ENCODE peak calls at places on chromosomes 2 and 18, in six cellular contexts. N is transverse colon, Y is upper lobe of left lung, X is GM12878, Z is Panc1, A is breast epithelium. P is an unnamed sample.

GRCh38 chr2:30462131-30462857 is 15.2 kb downstream of the LCLAT1 start:
- DNase-seq in N (no peak), Y (no peak), X (no peak), Z (no peak), A (no peak), P (no peak)

GRCh38 chr2:59594671-59595222 is 958.7 kb downstream of the BCL11A start:
- DNase-seq in N (no peak), Y (no peak), X (no peak), Z (no peak), A (no peak), P (no peak)

GRCh38 chr2:204664708-204665121 is 119.4 kb downstream of the PARD3B start:
- DNase-seq in N (no peak), Y (no peak), X (no peak), Z (no peak), A (no peak), P (no peak)

GRCh38 chr2:105418527-105418926 is 19.7 kb upstream of the FHL2 start:
- DNase-seq in N (no peak), Y (no peak), X (no peak), Z (no peak), A (no peak), P (no peak)

GRCh38 chr2:202112041-202112440 is 39.0 kb downstream of the KIAA2012 start:
- DNase-seq in N (no peak), Y (no peak), X (no peak), Z (no peak), A (no peak), P (no peak)

GRCh38 chr2:231308631-231309414 is 86.7 kb upstream of the B3GNT7 start:
- DNase-seq in N (no peak), Y (peak; percentile 29), X (no peak), Z (no peak), A (no peak), P (peak; percentile 11)

GRCh38 chr2:174334781-174335604 is at the start of gene SP9:
- DNase-seq in N (peak; percentile 34), Y (peak; percentile 82), X (no peak), Z (no peak), A (no peak), P (no peak)

GRCh38 chr2:164620873-164621760 is at the start of gene GRB14:
- DNase-seq in N (peak; percentile 25), Y (peak; percentile 90), X (no peak), Z (no peak), A (no peak), P (peak; percentile 59)

GRCh38 chr2:232310690-232311089 is 67.9 kb upstream of the ALPP start:
- DNase-seq in N (no peak), Y (no peak), X (no peak), Z (no peak), A (no peak), P (no peak)

GRCh38 chr2:208820289-208820688 is 413.7 kb downstream of the PTH2R start:
- DNase-seq in N (no peak), Y (no peak), X (no peak), Z (no peak), A (no peak), P (no peak)

GRCh38 chr18:13003466-13003896 is 12.3 kb downstream of the CEP192 start:
- DNase-seq in N (no peak), Y (no peak), X (no peak), Z (no peak), A (no peak), P (no peak)

GRCh38 chr2:23532311-23533013 is 147.5 kb downstream of the KLHL29 start:
- DNase-seq in N (no peak), Y (no peak), X (peak; percentile 4), Z (no peak), A (no peak), P (no peak)
- H3K4me3 ChIP-seq in N (no peak overlapping the region), Y (no peak overlapping the region), X (peak overlapping the region; percentile 51), Z (no peak overlapping the region), A (peak overlapping the region; percentile 37), P (no peak overlapping the region)

DNA sequence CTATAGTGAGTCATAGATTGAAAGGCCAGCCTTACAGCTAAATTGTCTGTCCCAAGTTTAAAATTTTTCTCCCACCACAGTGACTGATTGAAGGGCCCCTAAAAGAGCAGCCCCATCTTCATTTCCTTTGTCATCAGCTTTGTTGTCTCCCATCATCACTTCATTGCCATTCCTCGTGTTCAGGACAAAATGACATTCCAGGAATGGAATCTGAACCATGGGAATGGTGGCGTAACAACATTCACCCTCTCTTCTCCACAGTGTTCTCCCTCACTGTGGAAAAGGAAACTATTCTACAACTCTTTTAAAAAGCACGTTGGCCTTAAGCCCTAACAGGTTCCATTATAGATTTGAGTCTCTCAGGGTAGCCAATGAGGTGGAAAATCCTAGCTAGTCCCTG is 52.1 kb downstream of the PSTPIP2 start:
- DNase-seq in N (no peak), Y (no peak), X (no peak), Z (no peak), A (no peak), P (no peak)
- TF ChIP-seq POLR2AphosphoS5 in N (no peak), Y (no peak), X (no peak), Z (no peak), A (no peak), P (no peak)

GRCh38 chr2:124035001-124035400 is 9.9 kb downstream of the CNTNAP5 start:
- DNase-seq in N (no peak), Y (no peak), X (no peak), Z (no peak), A (no peak), P (no peak)

GRCh38 chr2:124034265-124034664 is 9.2 kb downstream of the CNTNAP5 start:
- DNase-seq in N (no peak), Y (no peak), X (no peak), Z (no peak), A (no peak), P (no peak)

GRCh38 chr2:124027182-124027581 is 2.1 kb downstream of the CNTNAP5 start:
- DNase-seq in N (no peak), Y (no peak), X (peak; percentile 9), Z (peak; percentile 33), A (no peak), P (no peak)

DNA sequence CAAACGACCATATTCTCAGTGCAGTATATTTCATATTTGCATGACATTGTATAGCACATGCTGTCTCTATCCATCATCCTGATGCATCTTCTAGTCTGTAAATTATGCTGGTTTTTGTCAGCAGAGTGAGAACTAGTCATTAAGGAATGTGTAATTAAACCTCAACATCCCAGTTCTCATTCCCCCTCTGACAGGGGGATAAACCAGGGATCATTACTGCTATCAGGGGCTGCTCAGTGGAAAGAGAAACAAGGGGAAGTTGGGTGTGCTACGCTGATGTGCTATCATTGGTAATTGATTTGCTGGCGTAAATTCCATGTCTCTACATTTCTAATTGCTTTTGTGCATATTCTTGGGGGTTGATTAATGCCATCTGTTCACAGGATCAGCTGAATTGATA is 7.7 kb downstream of the CNTNAP5 start:
- DNase-seq in N (no peak), Y (no peak), X (no peak), Z (no peak), A (no peak), P (no peak)
- H3K4me3 ChIP-seq in N (no peak overlapping the region), Y (no peak overlapping the region), X (no peak overlapping the region), Z (no peak overlapping the region), A (no peak overlapping the region), P (no peak overlapping the region)

DNA sequence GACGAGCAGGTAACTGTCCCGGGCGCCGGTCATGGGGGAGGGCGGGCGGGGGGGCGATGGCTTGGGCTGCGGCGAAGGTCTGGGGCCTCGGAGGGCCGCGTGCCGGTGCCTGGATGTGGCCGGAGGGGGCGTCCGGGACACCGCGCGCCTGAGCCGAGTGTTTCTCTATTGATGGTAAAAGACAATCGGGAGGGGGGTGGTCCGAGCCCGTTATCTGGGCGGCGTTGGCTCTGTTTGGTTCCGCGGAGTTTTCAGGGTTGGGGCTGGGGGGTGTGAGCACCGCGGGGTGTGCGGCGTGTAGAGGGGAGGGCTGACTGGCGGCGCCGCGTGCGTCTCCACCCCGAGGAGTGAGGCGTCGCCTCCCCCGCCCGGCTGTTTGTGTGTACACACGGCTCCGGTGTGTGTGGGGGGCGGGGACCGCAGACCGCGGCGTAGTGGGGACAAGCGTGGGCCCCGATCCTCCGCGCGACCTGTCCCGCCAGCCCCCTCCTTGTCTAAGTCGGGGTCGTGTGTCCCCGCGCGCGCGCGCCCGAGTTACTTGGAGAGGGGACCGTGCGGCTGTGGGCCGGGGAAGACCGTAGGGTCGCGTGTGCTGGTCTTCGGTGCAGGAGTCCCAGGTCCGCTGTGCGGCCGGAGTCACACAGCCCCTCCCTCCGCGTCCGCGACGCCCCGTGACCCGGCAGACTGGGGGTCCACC is 1.6 kb downstream of the CTIF start:
- DNase-seq in N (peak; percentile 77), Y (peak; percentile 93), X (no peak), Z (no peak), A (peak; percentile 59), P (peak; percentile 83)
- TF ChIP-seq POLR2AphosphoS5 in N (no peak), Y (no peak), X (no peak), Z (no peak), A (no peak), P (no peak)

DNA sequence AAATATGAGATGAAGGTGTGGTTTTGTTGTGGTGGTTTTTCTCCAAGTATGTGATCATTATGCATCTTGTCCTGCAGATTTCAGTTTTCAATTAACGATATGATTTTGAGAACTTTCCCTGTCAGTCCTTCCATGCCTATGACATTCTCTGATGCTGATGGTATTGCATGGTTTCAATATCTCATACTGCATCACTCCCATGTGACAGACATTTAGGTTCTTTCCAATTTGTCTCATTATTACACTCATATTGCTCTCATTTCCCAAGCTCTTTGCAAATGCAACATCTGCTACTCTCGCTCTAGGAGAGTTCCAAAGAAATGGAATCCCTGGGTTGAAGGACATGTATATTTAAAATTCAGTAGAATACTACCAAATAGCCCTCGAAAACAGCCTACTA is 125.5 kb downstream of the MARCHF4 start:
- DNase-seq in N (no peak), Y (no peak), X (no peak), Z (no peak), A (no peak), P (no peak)
- H3K4me3 ChIP-seq in N (no peak overlapping the region), Y (no peak overlapping the region), X (no peak overlapping the region), Z (no peak overlapping the region), A (no peak overlapping the region), P (no peak overlapping the region)